ENCODE peak calls at places on chromosomes 12 and 14, in four cellular contexts. N is K562, C is GM12878, A is HepG2. U is an unnamed sample.

GRCh38 chr12:6534914-6535696 is 788 bp downstream of the GAPDH start:
- DNase-seq in N (peak), C (no peak), A (peak), U (peak)

GRCh38 chr12:98939350-98939749 is 294.3 kb downstream of the APAF1 start:
- DNase-seq in N (no peak), C (no peak), A (peak), U (peak)

GRCh38 chr14:105410642-105411016 is 9.0 kb upstream of the MTA1 start:
- DNase-seq in N (no peak), C (no peak), A (no peak), U (no peak)

GRCh38 chr12:103268831-103269514 is 226.8 kb downstream of the C12orf42 start:
- DNase-seq in N (no peak), C (no peak), A (no peak), U (no peak)

GRCh38 chr12:109423392-109423791 is 53.7 kb downstream of the KCTD10 start:
- DNase-seq in N (no peak), C (no peak), A (no peak), U (no peak)

GRCh38 chr14:69316449-69317391 is 56.8 kb downstream of the GALNT16 start:
- DNase-seq in N (no peak), C (no peak), A (no peak), U (no peak)

GRCh38 chr12:56266634-56267442 is at the start of gene COQ10A:
- DNase-seq in N (peak), C (peak), A (peak), U (peak)

GRCh38 chr12:27919671-27920235 is 52.8 kb downstream of the PTHLH start:
- DNase-seq in N (no peak), C (no peak), A (no peak), U (no peak)

GRCh38 chr12:12803186-12803585 is 10.0 kb upstream of the DDX47 start:
- DNase-seq in N (peak), C (no peak), A (peak), U (peak)

GRCh38 chr12:57939291-57939690 is 2.1 kb upstream of the ATP23 start:
- DNase-seq in N (no peak), C (no peak), A (no peak), U (no peak)

GRCh38 chr12:57943438-57944080 is 2.2 kb downstream of the ATP23 start:
- DNase-seq in N (no peak), C (no peak), A (no peak), U (no peak)

GRCh38 chr12:57941165-57941894 is at the start of gene ATP23:
- DNase-seq in N (peak), C (peak), A (peak), U (peak)

GRCh38 chr12:57940915-57941164 is 527 bp upstream of the ATP23 start:
- DNase-seq in N (no peak), C (no peak), A (no peak), U (no peak)

DNA sequence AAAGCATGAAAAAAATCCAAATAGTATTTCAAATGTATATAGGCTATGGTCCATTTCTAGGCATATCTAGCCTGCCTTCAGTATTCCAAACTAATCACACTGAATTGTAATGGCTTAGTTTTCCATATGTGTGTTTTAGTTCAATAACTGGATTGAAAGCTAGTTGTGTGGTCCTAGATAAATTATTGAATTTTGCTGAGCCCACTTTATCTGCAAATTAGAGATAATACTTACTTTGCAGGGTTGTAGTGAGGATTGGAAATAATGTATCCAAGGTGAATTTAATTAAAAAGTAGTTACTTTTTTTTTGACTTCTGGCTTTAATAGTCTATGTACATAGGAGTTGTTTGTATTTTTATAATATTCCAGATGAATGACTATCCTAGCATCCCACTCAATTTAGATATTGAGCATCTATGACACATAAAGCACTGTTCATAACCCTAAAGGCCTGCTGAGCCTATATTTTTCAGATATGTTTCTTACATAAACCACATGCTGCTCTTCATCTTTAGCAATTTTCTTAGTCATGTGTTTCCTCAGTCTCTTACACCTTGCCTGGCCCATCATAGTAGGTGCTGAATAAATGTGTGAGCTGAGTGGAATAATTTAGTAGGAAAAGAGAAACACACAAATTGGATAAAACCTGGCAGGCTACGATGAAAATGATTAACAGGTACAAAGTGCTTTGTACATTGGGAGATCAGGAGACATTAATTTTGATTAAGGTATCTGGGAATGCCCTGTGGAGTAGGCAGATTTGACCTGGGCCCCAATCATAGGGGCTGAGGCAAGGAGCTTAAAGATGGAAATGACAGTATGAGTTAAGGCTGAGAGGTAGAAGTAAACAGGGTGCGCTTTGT is 1.1 kb upstream of the ATP23 start:
- DNase-seq in N (peak), C (no peak), A (no peak), U (no peak)
- TF ChIP-seq TARDBP in N (no peak), C (no peak), A (no peak), U (no peak)

GRCh38 chr12:14773685-14774073 is 29.6 kb downstream of the WBP11 start:
- DNase-seq in N (no peak), C (peak), A (no peak), U (no peak)
- TF ChIP-seq SP1 in N (no peak), C (no peak), A (no peak), U (no peak)

GRCh38 chr14:64971890-64972785 is at the start of gene RAB15:
- DNase-seq in N (peak), C (no peak), A (no peak), U (peak)
- TF ChIP-seq BHLHE40 in N (no peak), C (no peak), A (no peak), U (no peak)

DNA sequence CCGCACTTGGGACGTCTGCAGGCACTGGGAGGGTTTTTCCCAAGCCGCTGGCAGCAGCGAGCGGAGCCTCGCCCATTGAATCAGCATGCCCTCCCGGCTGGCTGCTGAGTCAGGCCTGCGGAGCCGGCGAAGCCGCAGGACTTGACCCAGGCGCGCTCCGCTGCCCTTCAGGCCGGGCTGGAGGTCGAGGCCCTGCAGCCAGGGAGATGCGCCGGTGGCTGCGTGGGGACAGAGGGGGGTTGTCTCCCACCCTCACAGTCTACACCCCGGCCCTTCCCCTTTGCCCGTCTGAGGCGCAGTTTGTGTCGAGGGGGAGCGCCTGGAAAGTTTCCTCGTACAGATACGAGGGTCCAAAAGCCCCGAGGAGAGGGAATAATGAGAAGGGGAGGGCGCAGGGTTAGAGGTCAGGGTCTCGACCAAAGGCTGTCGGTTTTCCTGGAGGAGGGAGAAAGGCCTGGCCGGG is 759 bp upstream of the KLC1 start:
- DNase-seq in N (peak), C (no peak), A (no peak), U (peak)
- TF ChIP-seq TARDBP in N (no peak), C (no peak), A (peak), U (no peak)

GRCh38 chr12:125216720-125217119 is 151.5 kb downstream of the AACS start:
- DNase-seq in N (no peak), C (no peak), A (no peak), U (no peak)

GRCh38 chr12:125221602-125222001 is 156.4 kb downstream of the AACS start:
- DNase-seq in N (no peak), C (no peak), A (no peak), U (no peak)

GRCh38 chr12:125217308-125217707 is 152.1 kb downstream of the AACS start:
- DNase-seq in N (no peak), C (no peak), A (no peak), U (no peak)

GRCh38 chr12:125220404-125221273 is 155.4 kb downstream of the AACS start:
- DNase-seq in N (no peak), C (no peak), A (no peak), U (peak)

DNA sequence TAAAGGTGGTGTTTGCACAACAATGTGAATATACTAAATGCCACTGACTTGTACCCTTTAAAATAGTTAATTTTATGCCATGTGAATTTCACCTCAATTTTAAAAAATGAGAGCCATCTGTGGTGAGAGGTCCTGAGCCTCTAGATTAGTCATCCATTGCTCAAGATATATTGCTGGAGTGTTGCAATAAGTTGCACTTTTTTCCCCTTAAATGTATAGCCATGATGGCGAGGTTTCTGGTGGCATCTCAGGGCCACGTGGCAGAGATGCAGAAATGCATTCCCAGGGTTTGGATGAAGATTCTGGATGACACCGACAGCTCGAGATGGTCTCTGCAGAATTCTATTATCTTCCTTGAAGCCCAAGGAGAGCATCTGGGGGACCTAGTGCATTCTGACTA is 153.7 kb downstream of the AACS start:
- DNase-seq in N (no peak), C (no peak), A (no peak), U (no peak)
- TF ChIP-seq SP1 in N (no peak), C (no peak), A (no peak), U (no peak)

GRCh38 chr14:29637406-29637805 is 290.2 kb downstream of the PRKD1 start:
- DNase-seq in N (no peak), C (no peak), A (no peak), U (no peak)
- TF ChIP-seq BHLHE40 in N (no peak), C (no peak), A (no peak), U (no peak)

DNA sequence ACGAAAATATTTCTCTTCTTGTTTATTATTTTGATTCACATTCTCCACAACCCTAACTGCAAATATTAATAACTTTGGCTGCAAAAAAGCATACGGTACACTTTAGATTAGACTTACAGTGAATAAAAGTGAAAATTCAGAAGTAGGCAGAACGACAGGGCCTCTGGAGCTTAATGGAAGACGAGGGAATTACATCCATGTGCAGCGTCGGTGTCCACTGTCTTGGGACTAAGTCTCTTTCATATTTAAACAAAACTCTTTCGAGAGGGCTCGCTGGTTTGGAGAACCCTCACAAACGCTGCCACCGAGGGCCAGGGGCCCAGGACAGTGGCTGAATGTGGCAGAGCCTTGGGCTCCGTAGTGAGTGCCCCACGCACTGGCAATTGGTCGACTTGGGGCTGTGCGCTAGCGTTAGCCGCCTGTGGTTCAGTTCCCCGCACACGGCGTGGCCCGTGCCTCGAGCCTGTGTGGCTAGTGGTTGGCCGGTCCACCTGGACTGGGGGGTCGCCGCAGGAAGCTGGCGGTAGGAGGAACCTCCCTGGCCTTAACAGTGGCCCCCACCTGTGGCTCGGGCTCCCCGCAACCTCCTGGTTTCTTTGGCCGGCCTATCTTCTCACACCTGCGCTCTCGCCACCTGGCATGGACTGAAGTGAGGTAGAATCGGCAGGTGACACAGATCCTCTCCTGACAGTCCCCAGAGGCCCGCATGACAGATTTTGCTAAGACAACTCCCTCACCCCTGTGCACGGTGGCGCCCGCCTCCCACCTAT is 739 bp upstream of the PAX9 start:
- DNase-seq in N (no peak), C (no peak), A (no peak), U (no peak)
- TF ChIP-seq TARDBP in N (no peak), C (no peak), A (no peak), U (no peak)

GRCh38 chr12:84270470-84271140 is 642.0 kb downstream of the SLC6A15 start:
- DNase-seq in N (no peak), C (no peak), A (no peak), U (no peak)
- TF ChIP-seq SP1 in N (no peak), C (no peak), A (no peak), U (no peak)

GRCh38 chr12:130124605-130125244 is 37.5 kb upstream of the FZD10 start:
- DNase-seq in N (no peak), C (no peak), A (no peak), U (no peak)
- TF ChIP-seq BHLHE40 in N (no peak), C (no peak), A (no peak), U (no peak)

U was measured in HEK293T.